ENCODE peak calls at places on chromosomes 3 and 15, in seven cellular contexts. One of them, this sample, is unnamed.

GRCh38 chr3:197950661-197951029 is 655 bp downstream of the RPL35A start:
- DNase-seq in EL: no peak
- DNase-seq in activated T-helper 9 cell treated with anti-CD3 and anti-CD28 coated beads, Interleukin-2, amount 50 U/mL, for 16 hours: no peak
- DNase-seq in nephron progenitor cell: no peak
- DNase-seq in RPMI8226: peak; percentile 18
- DNase-seq in K562: no peak
- DNase-seq in stimulated activated CD8-positive, alpha-beta memory T cell treated with anti-CD3 and anti-CD28 coated beads, Interleukin-4, amount 100 ng/mL, for 4 hours: no peak
- DNase-seq in this sample: no peak

GRCh38 chr3:10198761-10199688 is 34.3 kb downstream of the IRAK2 start:
- DNase-seq in K562: peak; percentile 70
- DNase-seq in activated T-helper 9 cell treated with anti-CD3 and anti-CD28 coated beads, Interleukin-2, amount 50 U/mL, for 16 hours: peak; percentile 48
- DNase-seq in stimulated activated CD8-positive, alpha-beta memory T cell treated with anti-CD3 and anti-CD28 coated beads, Interleukin-4, amount 100 ng/mL, for 4 hours: peak; percentile 48
- DNase-seq in RPMI8226: peak; percentile 58
- DNase-seq in EL: peak; percentile 70
- DNase-seq in nephron progenitor cell: no peak
- DNase-seq in this sample: no peak

GRCh38 chr3:172332256-172333041 is 115.8 kb downstream of the GHSR start:
- DNase-seq in stimulated activated CD8-positive, alpha-beta memory T cell treated with anti-CD3 and anti-CD28 coated beads, Interleukin-4, amount 100 ng/mL, for 4 hours: peak; percentile 24
- DNase-seq in nephron progenitor cell: peak; percentile 71
- DNase-seq in K562: peak; percentile 72
- DNase-seq in activated T-helper 9 cell treated with anti-CD3 and anti-CD28 coated beads, Interleukin-2, amount 50 U/mL, for 16 hours: peak; percentile 25
- DNase-seq in RPMI8226: peak; percentile 70
- DNase-seq in EL: peak; percentile 61
- DNase-seq in this sample: peak; percentile 54

GRCh38 chr3:9074079-9074478 is 110.8 kb upstream of the RAD18 start:
- DNase-seq in nephron progenitor cell: no peak
- DNase-seq in RPMI8226: no peak
- DNase-seq in stimulated activated CD8-positive, alpha-beta memory T cell treated with anti-CD3 and anti-CD28 coated beads, Interleukin-4, amount 100 ng/mL, for 4 hours: no peak
- DNase-seq in K562: no peak
- DNase-seq in activated T-helper 9 cell treated with anti-CD3 and anti-CD28 coated beads, Interleukin-2, amount 50 U/mL, for 16 hours: no peak
- DNase-seq in EL: peak; percentile 47
- DNase-seq in this sample: no peak

GRCh38 chr3:81406318-81406717 is 355.1 kb downstream of the GBE1 start:
- DNase-seq in activated T-helper 9 cell treated with anti-CD3 and anti-CD28 coated beads, Interleukin-2, amount 50 U/mL, for 16 hours: no peak
- DNase-seq in stimulated activated CD8-positive, alpha-beta memory T cell treated with anti-CD3 and anti-CD28 coated beads, Interleukin-4, amount 100 ng/mL, for 4 hours: no peak
- DNase-seq in K562: no peak
- DNase-seq in nephron progenitor cell: no peak
- DNase-seq in EL: no peak
- DNase-seq in RPMI8226: no peak
- DNase-seq in this sample: no peak

GRCh38 chr3:57863380-57863779 is 107.3 kb downstream of the SLMAP start:
- DNase-seq in K562: no peak
- DNase-seq in EL: no peak
- DNase-seq in stimulated activated CD8-positive, alpha-beta memory T cell treated with anti-CD3 and anti-CD28 coated beads, Interleukin-4, amount 100 ng/mL, for 4 hours: no peak
- DNase-seq in activated T-helper 9 cell treated with anti-CD3 and anti-CD28 coated beads, Interleukin-2, amount 50 U/mL, for 16 hours: no peak
- DNase-seq in nephron progenitor cell: no peak
- DNase-seq in RPMI8226: no peak
- DNase-seq in this sample: no peak

GRCh38 chr3:177528306-177529070 is 331.2 kb upstream of the TBL1XR1 start:
- DNase-seq in stimulated activated CD8-positive, alpha-beta memory T cell treated with anti-CD3 and anti-CD28 coated beads, Interleukin-4, amount 100 ng/mL, for 4 hours: no peak
- DNase-seq in activated T-helper 9 cell treated with anti-CD3 and anti-CD28 coated beads, Interleukin-2, amount 50 U/mL, for 16 hours: no peak
- DNase-seq in EL: peak; percentile 10
- DNase-seq in K562: no peak
- DNase-seq in nephron progenitor cell: no peak
- DNase-seq in RPMI8226: no peak
- DNase-seq in this sample: no peak

GRCh38 chr3:55724851-55725250 is 237.7 kb upstream of the WNT5A start:
- DNase-seq in EL: no peak
- DNase-seq in activated T-helper 9 cell treated with anti-CD3 and anti-CD28 coated beads, Interleukin-2, amount 50 U/mL, for 16 hours: no peak
- DNase-seq in stimulated activated CD8-positive, alpha-beta memory T cell treated with anti-CD3 and anti-CD28 coated beads, Interleukin-4, amount 100 ng/mL, for 4 hours: no peak
- DNase-seq in RPMI8226: no peak
- DNase-seq in nephron progenitor cell: no peak
- DNase-seq in K562: no peak
- DNase-seq in this sample: peak; percentile 16

GRCh38 chr15:73677146-73677607 is 7.0 kb upstream of the CD276 start:
- DNase-seq in K562: peak; percentile 67
- DNase-seq in stimulated activated CD8-positive, alpha-beta memory T cell treated with anti-CD3 and anti-CD28 coated beads, Interleukin-4, amount 100 ng/mL, for 4 hours: no peak
- DNase-seq in activated T-helper 9 cell treated with anti-CD3 and anti-CD28 coated beads, Interleukin-2, amount 50 U/mL, for 16 hours: peak; percentile 18
- DNase-seq in RPMI8226: peak; percentile 76
- DNase-seq in nephron progenitor cell: peak; percentile 60
- DNase-seq in EL: peak; percentile 60
- DNase-seq in this sample: peak; percentile 47

GRCh38 chr3:106392905-106393304 is 524.1 kb upstream of the CBLB start:
- DNase-seq in RPMI8226: no peak
- DNase-seq in EL: no peak
- DNase-seq in K562: no peak
- DNase-seq in stimulated activated CD8-positive, alpha-beta memory T cell treated with anti-CD3 and anti-CD28 coated beads, Interleukin-4, amount 100 ng/mL, for 4 hours: no peak
- DNase-seq in nephron progenitor cell: no peak
- DNase-seq in activated T-helper 9 cell treated with anti-CD3 and anti-CD28 coated beads, Interleukin-2, amount 50 U/mL, for 16 hours: no peak
- DNase-seq in this sample: peak; percentile 27

GRCh38 chr3:48573973-48574585 is 10.5 kb upstream of the UCN2 start:
- DNase-seq in RPMI8226: no peak
- DNase-seq in K562: no peak
- DNase-seq in stimulated activated CD8-positive, alpha-beta memory T cell treated with anti-CD3 and anti-CD28 coated beads, Interleukin-4, amount 100 ng/mL, for 4 hours: no peak
- DNase-seq in nephron progenitor cell: no peak
- DNase-seq in EL: no peak
- DNase-seq in activated T-helper 9 cell treated with anti-CD3 and anti-CD28 coated beads, Interleukin-2, amount 50 U/mL, for 16 hours: no peak
- DNase-seq in this sample: no peak